ENCODE peak calls at places on chromosome 4, in five cellular contexts. I is tibial artery, S is upper lobe of left lung, J is cardiac fibroblast, U is lower lobe of right lung. W is an unnamed sample.

GRCh38 chr4:48668254-48669017 is 111.6 kb downstream of the FRYL start:
- DNase-seq in U (no peak), I (no peak), S (no peak), J (no peak), W (no peak)

GRCh38 chr4:168743576-168743975 is 246.7 kb downstream of the PALLD start:
- DNase-seq in U (no peak), S (no peak), I (no peak), J (peak; percentile 45), W (no peak)

GRCh38 chr4:140092094-140092820 is 61.7 kb downstream of the MAML3 start:
- DNase-seq in I (no peak), S (peak; percentile 25), J (no peak), U (peak; percentile 54), W (peak; percentile 65)

GRCh38 chr4:113117346-113117677 is 67.9 kb downstream of the ANK2 start:
- DNase-seq in I (no peak), S (no peak), J (no peak), U (no peak), W (no peak)

GRCh38 chr4:52844596-52844995 is 17.5 kb upstream of the RASL11B start:
- DNase-seq in U (no peak), S (no peak), I (no peak), J (no peak), W (no peak)

GRCh38 chr4:108303488-108304177 is 134.9 kb upstream of the LEF1 start:
- DNase-seq in U (no peak), S (no peak), J (no peak), I (no peak), W (no peak)

GRCh38 chr4:145567471-145567870 is 51.7 kb upstream of the MMAA start:
- DNase-seq in S (no peak), U (no peak), I (no peak), J (no peak), W (no peak)

GRCh38 chr4:5845035-5845905 is 47.6 kb downstream of the CRMP1 start:
- DNase-seq in J (no peak), U (no peak), S (no peak), I (no peak), W (no peak)

GRCh38 chr4:127868196-127868595 is 12.5 kb upstream of the PLK4 start:
- DNase-seq in I (no peak), J (no peak), S (no peak), U (no peak), W (no peak)

GRCh38 chr4:77662396-77662795 is 56.8 kb downstream of the CXCL13 start:
- DNase-seq in U (peak; percentile 50), S (peak; percentile 66), I (no peak), J (no peak), W (no peak)

GRCh38 chr4:175504316-175504715 is 307.7 kb downstream of the GPM6A start:
- DNase-seq in I (no peak), J (no peak), U (no peak), S (no peak), W (no peak)

GRCh38 chr4:47490550-47490949 is 5.5 kb downstream of the ATP10D start:
- DNase-seq in S (no peak), U (no peak), J (peak; percentile 41), I (no peak), W (no peak)

DNA sequence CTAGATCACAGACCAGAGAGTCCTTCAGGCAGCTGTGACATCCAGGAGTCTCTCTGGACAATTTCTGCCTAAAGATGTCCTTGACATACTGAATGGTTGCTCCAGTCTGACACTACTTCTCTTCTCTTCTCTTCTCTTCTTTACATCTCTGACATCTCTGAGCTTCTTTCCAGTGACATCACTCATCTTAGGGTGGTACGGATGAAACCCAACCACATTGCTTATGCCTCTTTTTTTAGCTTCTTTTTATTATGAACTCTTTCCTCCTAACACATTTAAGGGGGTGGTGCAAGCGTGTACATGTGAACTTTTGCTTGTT is 39.4 kb upstream of the IRF2 start:
- DNase-seq in S (no peak), U (no peak), I (no peak), J (no peak), W (no peak)
- H3K4me3 ChIP-seq in S (no peak overlapping the region), U (peak overlapping the region; percentile 17), I (no peak overlapping the region), J (peak overlapping the region; percentile 19), W (no peak overlapping the region)

GRCh38 chr4:33864290-33864859 is 2379.9 kb downstream of the ARAP2 start:
- DNase-seq in S (no peak), J (no peak), I (no peak), U (no peak), W (no peak)
- H3K4me3 ChIP-seq in S (no peak overlapping the region), J (no peak overlapping the region), I (no peak overlapping the region), U (no peak overlapping the region), W (no peak overlapping the region)

GRCh38 chr4:153486281-153487151 is 20.4 kb downstream of the TMEM131L start:
- DNase-seq in S (peak; percentile 49), J (peak; percentile 69), U (no peak), I (peak; percentile 76), W (no peak)

GRCh38 chr4:153488719-153489384 is 22.7 kb downstream of the TMEM131L start:
- DNase-seq in U (peak; percentile 64), S (peak; percentile 53), I (peak; percentile 80), J (peak; percentile 30), W (no peak)

GRCh38 chr4:153485860-153486259 is 19.7 kb downstream of the TMEM131L start:
- DNase-seq in I (no peak), J (no peak), U (no peak), S (no peak), W (no peak)

GRCh38 chr4:153489856-153490558 is 23.8 kb downstream of the TMEM131L start:
- DNase-seq in I (no peak), J (peak; percentile 47), U (no peak), S (no peak), W (no peak)

GRCh38 chr4:153488006-153488718 is 22.0 kb downstream of the TMEM131L start:
- DNase-seq in S (peak; percentile 50), I (no peak), J (peak; percentile 53), U (no peak), W (peak; percentile 69)
- H3K4me3 ChIP-seq in S (peak overlapping the region; percentile 30), I (peak overlapping the region; percentile 30), J (no peak overlapping the region), U (peak overlapping the region; percentile 37), W (no peak overlapping the region)

DNA sequence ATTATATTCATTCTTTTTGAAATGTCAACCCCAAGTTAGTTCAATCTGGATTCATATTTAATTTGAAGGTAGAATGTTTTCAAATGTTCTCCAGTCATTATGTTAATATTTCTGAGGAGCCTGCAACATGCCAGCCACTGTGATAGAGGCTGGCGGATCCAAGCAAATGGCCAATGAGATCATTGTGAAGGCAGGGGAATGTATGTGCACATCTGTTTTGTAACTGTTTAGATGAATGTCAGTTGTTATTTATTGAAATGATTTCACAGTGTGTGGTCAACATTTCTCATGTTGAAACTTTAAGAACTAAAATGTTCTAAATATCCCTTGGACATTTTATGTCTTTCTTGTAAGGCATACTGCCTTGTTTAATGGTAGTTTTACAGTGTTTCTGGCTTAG is 1.6 kb downstream of the CXCL1 start:
- DNase-seq in I (no peak), J (peak; percentile 42), U (no peak), S (no peak), W (no peak)
- H3K4me3 ChIP-seq in I (no peak overlapping the region), J (peak overlapping the region; percentile 71), U (peak overlapping the region; percentile 67), S (peak overlapping the region; percentile 67), W (no peak overlapping the region)

DNA sequence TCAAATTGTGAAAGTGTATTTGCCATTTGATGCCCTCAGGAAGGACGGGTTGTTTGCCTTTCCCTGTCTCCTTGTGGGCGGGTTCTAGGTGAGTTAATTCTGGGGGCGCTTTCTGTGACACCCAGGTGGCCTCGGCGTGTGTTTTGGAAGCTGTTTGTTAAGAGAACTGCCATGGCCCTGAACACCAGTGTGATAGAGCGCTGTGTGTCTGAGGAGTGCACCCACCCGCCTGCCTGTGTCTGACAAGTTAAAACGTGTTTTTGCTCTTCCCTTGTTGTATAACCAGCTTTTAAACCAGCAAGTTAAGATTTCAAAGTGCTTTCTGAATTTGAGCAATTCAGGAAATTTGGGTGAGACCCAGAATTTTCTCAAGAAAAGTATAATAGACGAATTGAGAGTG is 55.3 kb upstream of the HGFAC start:
- DNase-seq in S (no peak), I (no peak), J (no peak), U (no peak), W (no peak)
- H3K4me3 ChIP-seq in S (no peak overlapping the region), I (no peak overlapping the region), J (no peak overlapping the region), U (peak overlapping the region; percentile 47), W (no peak overlapping the region)